ENCODE peak calls at places on chromosomes 5 and 9, in five cellular contexts. O is IMR-90, A is mesendoderm, P is H9, I is trophoblast cell. M is an unnamed sample.
A peak's percentile ranks its signal among the peaks of the same experiment; 100 is the strongest.

GRCh38 chr9:21334969-21335632 is at the start of gene KLHL9:
- DNase-seq in O (peak; percentile 88), A (peak; percentile 95), P (peak; percentile 91), I (peak; percentile 91), M (peak; percentile 91)

GRCh38 chr5:139181835-139182452 is 16.2 kb downstream of the SIL1 start:
- DNase-seq in O (peak; percentile 66), A (no peak), P (no peak), I (peak; percentile 13), M (peak; percentile 72)

GRCh38 chr5:6792911-6793451 is 79.7 kb downstream of the TENT4A start:
- DNase-seq in O (no peak), A (no peak), P (no peak), I (peak; percentile 64), M (no peak)

GRCh38 chr5:157612071-157612476 is 36.5 kb upstream of the ADAM19 start:
- DNase-seq in O (no peak), A (no peak), P (no peak), I (no peak), M (no peak)

GRCh38 chr5:147290261-147290660 is 55.4 kb downstream of the STK32A start:
- DNase-seq in O (no peak), A (peak; percentile 27), P (no peak), I (no peak), M (no peak)

GRCh38 chr5:168364738-168365550 is 73.5 kb downstream of the WWC1 start:
- DNase-seq in O (peak; percentile 63), A (peak; percentile 86), P (peak; percentile 65), I (peak; percentile 99), M (peak; percentile 39)

GRCh38 chr9:127979333-127980055 is 1.3 kb downstream of the EEIG1 start:
- DNase-seq in O (peak; percentile 29), A (peak; percentile 83), P (peak; percentile 77), I (peak; percentile 54), M (peak; percentile 68)

GRCh38 chr9:131402738-131403492 is 9.0 kb downstream of the PRRC2B start:
- DNase-seq in O (peak; percentile 89), A (no peak), P (no peak), I (peak; percentile 80), M (peak; percentile 88)

GRCh38 chr9:131284856-131285255 is 4.7 kb upstream of the PLPP7 start:
- DNase-seq in O (no peak), A (no peak), P (no peak), I (no peak), M (no peak)

GRCh38 chr9:128753627-128754026 is 18.1 kb downstream of the ZER1 start:
- DNase-seq in O (no peak), A (no peak), P (no peak), I (no peak), M (no peak)

GRCh38 chr5:53424691-53425597 is 55.5 kb upstream of the FST start:
- DNase-seq in O (no peak), A (peak; percentile 53), P (no peak), I (peak; percentile 60), M (no peak)

GRCh38 chr5:6461793-6462650 is 13.4 kb downstream of the UBE2QL1 start:
- DNase-seq in O (no peak), A (peak; percentile 23), P (no peak), I (no peak), M (no peak)

GRCh38 chr9:134834957-134835419 is 45.6 kb upstream of the FCN2 start:
- DNase-seq in O (no peak), A (no peak), P (no peak), I (no peak), M (no peak)

GRCh38 chr5:125059255-125060050 is 313.0 kb upstream of the ZNF608 start:
- DNase-seq in O (peak; percentile 54), A (peak; percentile 13), P (no peak), I (no peak), M (peak; percentile 14)
- H2BK120ac ChIP-seq in O (peak overlapping the region; percentile 49), A (no peak overlapping the region), P (no peak overlapping the region), I (no peak overlapping the region), M (no peak overlapping the region)

DNA sequence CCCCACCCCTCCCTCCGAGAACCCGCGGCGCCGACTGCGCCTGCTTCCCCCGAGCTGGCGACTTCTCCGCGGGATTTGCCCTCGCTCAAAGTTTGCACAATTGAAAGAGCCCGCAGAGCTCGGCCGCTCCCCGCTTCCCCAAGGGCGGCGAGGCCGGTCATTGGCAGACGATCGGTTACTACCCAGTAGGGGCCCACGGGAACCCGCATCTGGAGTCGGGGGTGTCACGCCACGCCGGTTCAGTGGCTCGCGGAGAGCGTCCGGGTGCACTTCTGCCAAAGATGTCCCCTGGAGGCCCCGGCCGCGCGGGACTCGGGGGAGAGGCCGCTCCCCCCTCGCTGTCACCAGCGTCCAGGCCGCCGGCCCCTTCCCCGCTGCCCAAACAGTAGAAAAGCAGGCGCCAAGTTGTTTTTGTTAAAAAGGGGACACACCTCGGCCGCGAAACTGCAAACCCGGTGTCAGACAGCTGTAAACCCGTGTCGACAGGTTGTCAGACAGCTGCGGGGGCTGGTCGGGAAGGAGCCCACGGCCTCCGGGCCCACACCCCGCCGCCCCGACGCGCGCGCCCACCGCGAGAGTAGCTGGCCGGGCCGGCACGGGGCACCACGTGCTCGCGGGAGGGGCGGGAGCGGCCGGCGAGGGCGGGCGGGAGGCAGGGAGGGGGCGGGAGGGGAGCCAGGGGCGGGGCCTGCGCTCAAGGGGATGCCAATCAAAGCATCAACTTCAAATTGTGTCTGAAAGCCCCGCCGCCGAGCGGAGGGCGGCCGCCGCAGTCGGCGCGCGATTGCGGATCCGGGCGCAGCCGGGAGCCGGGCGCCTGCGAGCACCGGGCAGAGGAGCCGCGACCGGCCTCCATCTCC is at the start of gene IRX1:
- DNase-seq in O (no peak), A (peak; percentile 62), P (peak; percentile 83), I (no peak), M (no peak)
- H2BK120ac ChIP-seq in O (no peak within 1 kb of the TSS), A (no peak within 1 kb of the TSS), P (no peak within 1 kb of the TSS), I (no peak within 1 kb of the TSS), M (no peak within 1 kb of the TSS)

GRCh38 chr9:27595733-27596132 is 22.5 kb upstream of the C9orf72 start:
- DNase-seq in O (no peak), A (no peak), P (no peak), I (no peak), M (no peak)
- H2BK120ac ChIP-seq in O (no peak overlapping the region), A (no peak overlapping the region), P (no peak overlapping the region), I (no peak overlapping the region), M (no peak overlapping the region)

GRCh38 chr5:172733974-172734346 is 37.0 kb downstream of the DUSP1 start:
- DNase-seq in O (no peak), A (no peak), P (no peak), I (no peak), M (no peak)

GRCh38 chr5:172733179-172733973 is 37.6 kb downstream of the DUSP1 start:
- DNase-seq in O (peak; percentile 90), A (peak; percentile 50), P (no peak), I (peak; percentile 94), M (peak; percentile 99)

GRCh38 chr5:172731286-172732073 is 39.5 kb downstream of the DUSP1 start:
- DNase-seq in O (no peak), A (peak; percentile 84), P (no peak), I (peak; percentile 93), M (no peak)

GRCh38 chr5:172730222-172730621 is 40.8 kb downstream of the DUSP1 start:
- DNase-seq in O (no peak), A (no peak), P (no peak), I (no peak), M (no peak)

DNA sequence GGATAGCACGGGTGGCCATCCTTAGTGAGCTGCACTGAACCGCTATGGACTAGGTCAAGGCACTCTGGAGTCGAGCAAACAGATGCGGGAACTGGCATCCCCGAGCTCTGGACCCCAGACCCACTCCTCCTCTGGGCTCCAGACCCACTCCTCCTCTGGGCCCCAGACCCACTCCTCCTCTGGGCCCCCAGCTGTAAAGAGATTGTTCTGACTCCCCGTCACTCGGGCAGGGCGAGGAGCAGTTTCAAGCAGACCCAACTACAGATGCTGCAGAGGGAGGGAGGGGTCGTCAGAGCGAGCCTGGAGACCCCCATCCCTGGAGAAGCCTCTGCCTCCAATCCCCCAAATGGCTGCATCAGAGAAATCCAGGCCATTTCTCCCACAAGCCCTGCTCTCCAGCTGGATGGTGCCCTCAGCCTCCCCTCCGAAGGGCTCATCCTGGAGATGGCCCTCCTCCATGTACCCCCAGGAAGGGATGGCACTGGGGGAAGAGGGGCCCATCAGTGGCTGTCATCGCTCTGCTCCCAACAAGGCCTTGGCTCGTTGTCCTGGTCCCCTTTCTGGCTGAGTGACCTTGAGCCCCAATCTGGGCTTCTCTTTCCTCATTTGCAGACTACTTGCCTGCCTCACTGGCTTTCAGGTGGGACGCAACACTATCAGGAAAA is 38.7 kb downstream of the DUSP1 start:
- DNase-seq in O (no peak), A (no peak), P (no peak), I (no peak), M (no peak)
- H2BK120ac ChIP-seq in O (peak overlapping the region; percentile 90), A (no peak overlapping the region), P (no peak overlapping the region), I (peak overlapping the region; percentile 69), M (peak overlapping the region; percentile 51)

GRCh38 chr9:104993291-104993963 is 65.5 kb upstream of the ABCA1 start:
- DNase-seq in O (peak; percentile 86), A (peak; percentile 99), P (peak; percentile 93), I (peak; percentile 46), M (peak; percentile 96)
- H2BK120ac ChIP-seq in O (peak overlapping the region; percentile 70), A (peak overlapping the region; percentile 56), P (no peak overlapping the region), I (no peak overlapping the region), M (no peak overlapping the region)

GRCh38 chr5:113181853-113182490 is 205.4 kb downstream of the DCP2 start:
- DNase-seq in O (no peak), A (no peak), P (no peak), I (no peak), M (no peak)
- H2BK120ac ChIP-seq in O (no peak overlapping the region), A (no peak overlapping the region), P (no peak overlapping the region), I (no peak overlapping the region), M (no peak overlapping the region)

M was measured in mesenchymal stem cell.